ENCODE peak calls at places on chromosomes 11 and 22, in five cellular contexts. C, D, L, R and E are unnamed samples.

GRCh38 chr11:31214337-31214736 is 155.2 kb downstream of the DCDC1 start:
- DNase-seq in C (no peak), D (no peak), L (no peak), R (no peak), E (no peak)

GRCh38 chr11:94201004-94201465 is 72.4 kb downstream of the PANX1 start:
- DNase-seq in C (no peak), D (peak; percentile 13), L (no peak), R (no peak), E (peak; percentile 33)

GRCh38 chr22:26450453-26451185 is 21.6 kb downstream of the ASPHD2 start:
- DNase-seq in C (no peak), D (no peak), L (no peak), R (no peak), E (no peak)

GRCh38 chr11:44607324-44607962 is 42.0 kb downstream of the CD82 start:
- DNase-seq in C (no peak), D (no peak), L (no peak), R (no peak), E (no peak)

GRCh38 chr11:33320814-33321330 is 63.7 kb downstream of the HIPK3 start:
- DNase-seq in C (no peak), D (no peak), L (no peak), R (no peak), E (no peak)

GRCh38 chr11:33262016-33262638 is 4.9 kb downstream of the HIPK3 start:
- DNase-seq in C (no peak), D (no peak), L (no peak), R (no peak), E (no peak)

GRCh38 chr22:28976588-28976987 is 85.0 kb downstream of the C22orf31 start:
- DNase-seq in C (no peak), D (peak; percentile 32), L (no peak), R (peak; percentile 74), E (peak; percentile 33)

GRCh38 chr11:2668876-2669275 is 30.9 kb downstream of the KCNQ1OT1 start:
- DNase-seq in C (no peak), D (no peak), L (no peak), R (no peak), E (no peak)

GRCh38 chr22:38758276-38758945 is 2.6 kb upstream of the SUN2 start:
- DNase-seq in C (no peak), D (no peak), L (no peak), R (no peak), E (no peak)

GRCh38 chr11:64759722-64760719 is at the start of gene PYGM:
- DNase-seq in C (no peak), D (peak; percentile 16), L (no peak), R (no peak), E (no peak)

GRCh38 chr11:70729949-70730348 is 331.6 kb downstream of the CTTN start:
- DNase-seq in C (no peak), D (no peak), L (no peak), R (no peak), E (no peak)

GRCh38 chr11:70727021-70727420 is 328.7 kb downstream of the CTTN start:
- DNase-seq in C (no peak), D (no peak), L (no peak), R (no peak), E (no peak)

GRCh38 chr11:70725786-70726185 is 327.5 kb downstream of the CTTN start:
- DNase-seq in C (no peak), D (no peak), L (no peak), R (no peak), E (no peak)

GRCh38 chr11:70730411-70730810 is 332.1 kb downstream of the CTTN start:
- DNase-seq in C (no peak), D (no peak), L (no peak), R (no peak), E (no peak)

DNA sequence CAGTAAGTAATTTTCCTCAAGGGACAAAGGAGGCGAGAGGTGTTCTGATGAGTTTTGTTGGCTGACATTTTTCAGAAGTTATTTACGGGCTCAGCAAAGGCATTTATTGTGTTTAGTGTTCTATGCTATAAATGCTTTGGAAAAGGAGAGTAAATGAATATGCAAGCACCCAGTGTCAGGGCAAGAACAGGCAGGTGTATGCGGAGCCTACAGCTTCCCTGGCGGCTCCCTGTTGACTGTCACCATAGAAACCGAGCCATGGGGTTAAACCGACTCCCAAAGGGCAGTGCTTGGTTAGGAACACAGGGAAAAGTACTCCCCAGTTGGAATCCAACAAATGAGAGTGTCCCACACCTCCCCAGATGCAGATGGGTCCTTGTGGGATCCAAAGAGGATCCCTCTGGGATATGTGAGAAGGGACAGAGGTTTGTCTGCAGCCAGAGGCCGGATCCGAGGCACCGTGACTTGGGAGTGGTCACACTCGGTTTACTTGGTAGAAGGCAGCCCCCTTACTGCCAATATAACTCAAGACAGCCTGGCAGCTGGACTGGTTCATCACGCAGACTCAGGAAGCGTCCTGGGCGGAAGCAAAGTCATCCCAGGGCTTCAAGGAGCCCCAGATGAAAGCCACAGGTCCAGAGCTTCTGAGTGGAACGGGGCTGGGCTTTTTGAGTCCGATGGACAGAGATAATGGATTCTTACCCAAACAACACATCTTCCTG is 329.7 kb downstream of the CTTN start:
- DNase-seq in C (no peak), D (no peak), L (no peak), R (no peak), E (no peak)
- H3K4me3 ChIP-seq in C (no peak overlapping the region), D (no peak overlapping the region), L (no peak overlapping the region), R (no peak overlapping the region), E (no peak overlapping the region)

GRCh38 chr11:130489716-130490115 is 41.3 kb downstream of the ADAMTS15 start:
- DNase-seq in C (no peak), D (no peak), L (no peak), R (no peak), E (no peak)
- H3K4me3 ChIP-seq in C (no peak overlapping the region), D (no peak overlapping the region), L (no peak overlapping the region), R (no peak overlapping the region), E (no peak overlapping the region)

GRCh38 chr11:65898656-65899355 is 1.4 kb downstream of the FOSL1 start:
- DNase-seq in C (no peak), D (no peak), L (no peak), R (no peak), E (no peak)

GRCh38 chr11:65897020-65897471 is 3.1 kb downstream of the FOSL1 start:
- DNase-seq in C (no peak), D (no peak), L (no peak), R (no peak), E (no peak)

GRCh38 chr11:65895482-65895981 is 4.7 kb downstream of the FOSL1 start:
- DNase-seq in C (no peak), D (no peak), L (no peak), R (no peak), E (no peak)

GRCh38 chr11:65894034-65894591 is 3.6 kb downstream of the CCDC85B start:
- DNase-seq in C (no peak), D (no peak), L (no peak), R (peak; percentile 52), E (no peak)

GRCh38 chr11:65896009-65896999 is 3.9 kb downstream of the FOSL1 start:
- DNase-seq in C (no peak), D (no peak), L (no peak), R (no peak), E (no peak)
- H3K4me3 ChIP-seq in C (no peak overlapping the region), D (peak overlapping the region; percentile 29), L (no peak overlapping the region), R (no peak overlapping the region), E (peak overlapping the region; percentile 23)

DNA sequence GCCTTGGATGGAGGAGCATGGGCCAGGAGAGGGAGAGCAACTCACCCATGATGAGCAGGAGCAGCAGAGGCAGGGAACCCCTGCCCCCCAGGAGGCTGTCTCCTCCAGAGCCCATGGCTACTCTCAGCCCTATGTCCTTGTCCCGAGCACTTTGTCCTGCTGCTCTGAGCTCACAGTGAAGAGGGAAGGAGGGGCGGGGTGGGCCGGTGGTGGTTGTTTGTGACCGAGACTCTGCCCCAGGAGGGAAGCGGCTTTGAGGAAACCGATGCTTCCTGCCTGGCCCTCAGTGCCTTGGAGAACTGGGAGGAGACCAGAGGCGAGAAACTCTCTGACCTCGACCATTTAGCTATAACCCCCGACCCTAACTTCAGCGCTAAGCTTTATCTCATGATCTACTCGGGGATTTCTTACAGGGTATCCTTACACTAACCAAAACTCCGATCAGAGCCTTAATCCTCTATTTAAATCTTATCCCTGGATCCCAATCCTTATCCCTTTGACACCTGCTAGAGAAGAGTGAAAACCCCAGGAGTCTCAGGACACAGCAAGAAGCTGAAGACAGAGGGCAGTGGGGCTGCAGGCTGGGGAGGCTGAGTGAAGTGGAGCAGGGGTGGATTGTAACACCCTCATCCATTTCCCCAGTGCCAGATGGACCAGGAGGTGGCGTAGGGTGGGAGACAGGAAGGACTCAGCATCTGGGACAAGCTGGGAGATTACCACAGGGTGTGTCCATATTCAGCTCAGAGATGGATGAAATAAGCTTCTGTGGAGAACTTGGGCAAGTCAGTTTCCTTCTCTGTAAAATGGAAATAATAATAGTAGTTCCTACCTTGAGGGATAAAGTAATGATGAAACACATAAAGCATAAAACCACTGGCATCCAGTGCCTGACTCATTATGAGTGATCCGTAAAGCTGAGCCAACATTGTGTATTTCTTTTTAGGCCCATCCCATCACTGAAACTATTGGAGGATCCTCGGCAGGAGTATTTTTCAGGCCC is at the start of gene ROBO4:
- DNase-seq in C (no peak), D (peak; percentile 91), L (no peak), R (peak; percentile 87), E (peak; percentile 56)
- H3K4me3 ChIP-seq in C (peak within 1 kb of the TSS; percentile 37), D (no peak within 1 kb of the TSS), L (no peak within 1 kb of the TSS), R (peak within 1 kb of the TSS; percentile 76), E (no peak within 1 kb of the TSS)

GRCh38 chr11:96257972-96258951 is 84.7 kb downstream of the MAML2 start:
- DNase-seq in C (no peak), D (no peak), L (no peak), R (no peak), E (no peak)
- H3K4me3 ChIP-seq in C (no peak overlapping the region), D (no peak overlapping the region), L (no peak overlapping the region), R (no peak overlapping the region), E (no peak overlapping the region)

DNA sequence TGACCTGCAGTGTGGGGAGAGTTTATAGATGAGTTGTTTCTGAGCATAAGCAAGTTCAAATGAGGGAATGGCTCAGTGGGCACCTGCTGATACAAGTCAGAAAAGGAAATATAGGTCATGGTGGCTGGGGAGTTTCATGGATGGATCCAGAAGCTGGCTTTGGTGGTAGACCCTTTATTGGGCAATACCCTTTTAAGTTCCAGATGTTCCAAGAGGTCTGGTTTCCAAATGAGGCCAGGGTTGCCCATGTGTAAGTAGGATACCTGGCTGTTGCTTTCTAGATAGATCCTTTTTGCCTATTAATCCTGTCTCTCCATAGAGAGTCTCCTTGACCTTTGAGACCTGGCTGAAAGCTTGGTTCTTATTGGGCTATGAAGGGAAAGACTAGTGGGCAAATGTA is 2.2 kb downstream of the STIM1 start:
- DNase-seq in C (no peak), D (no peak), L (no peak), R (no peak), E (no peak)
- H3K4me3 ChIP-seq in C (peak overlapping the region; percentile 82), D (no peak overlapping the region), L (peak overlapping the region; percentile 88), R (no peak overlapping the region), E (no peak overlapping the region)

GRCh38 chr11:36033936-36034335 is 90.1 kb downstream of the LDLRAD3 start:
- DNase-seq in C (no peak), D (no peak), L (no peak), R (no peak), E (no peak)
- H3K4me3 ChIP-seq in C (no peak overlapping the region), D (no peak overlapping the region), L (no peak overlapping the region), R (no peak overlapping the region), E (no peak overlapping the region)

GRCh38 chr22:24893341-24894070 is 53.0 kb downstream of the LHFPL7 start:
- DNase-seq in C (no peak), D (no peak), L (no peak), R (no peak), E (no peak)
- H3K4me3 ChIP-seq in C (no peak overlapping the region), D (no peak overlapping the region), L (no peak overlapping the region), R (no peak overlapping the region), E (no peak overlapping the region)